ENCODE peak calls at places on chromosomes 7 and 10, in five cellular contexts. X, P, J, A and C are unnamed samples.

GRCh38 chr10:102596506-102596971 is 47.7 kb upstream of the TRIM8 start:
- DNase-seq in P (peak), X (no peak), J (no peak), A (peak), C (peak)

GRCh38 chr7:4959356-4959755 is 369 bp upstream of the MMD2 start:
- DNase-seq in P (no peak), J (no peak), X (no peak), A (no peak), C (no peak)

GRCh38 chr7:67857698-67858097 is 861.1 kb downstream of the TYW1 start:
- DNase-seq in J (no peak), X (no peak), A (no peak), P (no peak), C (no peak)

GRCh38 chr10:60352105-60352504 is 37.6 kb downstream of the ANK3 start:
- DNase-seq in A (no peak), X (no peak), J (no peak), P (no peak), C (peak)

GRCh38 chr7:23895666-23896096 is 185.7 kb downstream of the STK31 start:
- DNase-seq in P (peak), A (no peak), X (no peak), J (no peak), C (no peak)

GRCh38 chr10:31999836-32000235 is 56.4 kb downstream of the KIF5B start:
- DNase-seq in A (no peak), J (no peak), P (no peak), X (no peak), C (no peak)

GRCh38 chr10:2681911-2682310 is 385.4 kb upstream of the PFKP start:
- DNase-seq in P (no peak), A (no peak), X (no peak), J (no peak), C (no peak)

GRCh38 chr7:55964261-55964801 is at the start of gene NIPSNAP2:
- DNase-seq in P (peak), X (peak), J (peak), A (no peak), C (peak)

GRCh38 chr7:6460990-6461584 is 13.3 kb upstream of the DAGLB start:
- DNase-seq in A (no peak), J (no peak), P (no peak), X (no peak), C (no peak)

GRCh38 chr10:110893559-110894179 is 21.9 kb downstream of the PDCD4 start:
- DNase-seq in J (no peak), A (no peak), X (peak), P (peak), C (peak)

GRCh38 chr7:120805636-120806388 is 52.1 kb downstream of the TSPAN12 start:
- DNase-seq in J (peak), X (peak), A (peak), P (peak), C (peak)

GRCh38 chr7:18610331-18610948 is 114.9 kb downstream of the HDAC9 start:
- DNase-seq in A (no peak), P (peak), J (no peak), X (no peak), C (peak)